ENCODE peak calls at places on chromosomes 6 and 20, in five cellular contexts. G is HAP-1, S is breast epithelium, V is IMR-90, C is WERI-Rb-1. X is an unnamed sample.

GRCh38 chr20:44437497-44437896 is 38.2 kb upstream of the TTPAL start:
- DNase-seq in S (no peak), C (no peak), V (no peak), G (no peak), X (no peak)

GRCh38 chr6:137218917-137219663 is at the start of gene IFNGR1:
- DNase-seq in C (peak; percentile 96), V (peak; percentile 86), G (peak; percentile 86), S (peak; percentile 96), X (peak; percentile 98)

GRCh38 chr6:158474961-158475343 is 84.9 kb upstream of the TMEM181 start:
- DNase-seq in C (peak; percentile 26), S (no peak), V (peak; percentile 65), G (no peak), X (no peak)

GRCh38 chr6:79073888-79074287 is 4.2 kb downstream of the PHIP start:
- DNase-seq in V (no peak), C (no peak), S (no peak), G (no peak), X (no peak)

GRCh38 chr6:42933195-42933594 is 3.9 kb downstream of the CNPY3 start:
- DNase-seq in G (no peak), C (no peak), V (no peak), S (no peak), X (no peak)

GRCh38 chr6:46983007-46983411 is 59.1 kb downstream of the ADGRF1 start:
- DNase-seq in S (no peak), G (no peak), V (no peak), C (no peak), X (no peak)

GRCh38 chr6:125899726-125900182 is 56.8 kb upstream of the HINT3 start:
- DNase-seq in V (no peak), C (peak; percentile 75), G (peak; percentile 70), S (no peak), X (no peak)

GRCh38 chr6:128310061-128310460 is 210.3 kb downstream of the PTPRK start:
- DNase-seq in G (no peak), C (no peak), V (peak; percentile 19), S (no peak), X (no peak)

GRCh38 chr6:92623441-92623840 is 795.9 kb downstream of the EPHA7 start:
- DNase-seq in S (no peak), C (no peak), V (no peak), G (no peak), X (no peak)

GRCh38 chr6:85498596-85499258 is 48.8 kb downstream of the NT5E start:
- DNase-seq in V (peak; percentile 46), S (no peak), C (no peak), G (no peak), X (no peak)

GRCh38 chr6:118524686-118525085 is 23.4 kb upstream of the PLN start:
- DNase-seq in S (no peak), G (no peak), C (no peak), V (no peak), X (no peak)

GRCh38 chr6:133208183-133208755 is 32.9 kb upstream of the EYA4 start:
- DNase-seq in V (peak; percentile 91), S (no peak), C (no peak), G (no peak), X (no peak)

GRCh38 chr20:38152175-38153010 is 12.7 kb downstream of the TGM2 start:
- DNase-seq in G (no peak), V (peak; percentile 73), C (no peak), S (no peak), X (no peak)

GRCh38 chr6:132818404-132819359 is 4.3 kb downstream of the RPS12 start:
- DNase-seq in G (no peak), V (peak; percentile 30), S (no peak), C (no peak), X (no peak)

GRCh38 chr6:4039348-4039747 is 39.6 kb downstream of the FAM217A start:
- DNase-seq in S (no peak), G (no peak), C (no peak), V (no peak), X (no peak)

GRCh38 chr6:137094411-137095008 is 49.7 kb upstream of the IL20RA start:
- DNase-seq in C (peak; percentile 53), G (peak; percentile 84), V (peak; percentile 67), S (no peak), X (peak; percentile 76)

GRCh38 chr6:128932061-128932460 is 49.1 kb downstream of the LAMA2 start:
- DNase-seq in S (no peak), G (peak; percentile 17), C (no peak), V (peak; percentile 61), X (no peak)

GRCh38 chr6:130975325-130975724 is 87.7 kb downstream of the EPB41L2 start:
- DNase-seq in S (no peak), C (no peak), V (peak; percentile 59), G (no peak), X (no peak)

GRCh38 chr6:113009682-113010081 is 662.6 kb downstream of the RFPL4B start:
- DNase-seq in G (no peak), C (no peak), S (no peak), V (peak; percentile 35), X (no peak)

GRCh38 chr6:4778086-4778485 is 1.9 kb downstream of the CDYL start:
- DNase-seq in S (no peak), G (no peak), V (no peak), C (no peak), X (no peak)

GRCh38 chr20:17590245-17590644 is 20.4 kb downstream of the DSTN start:
- DNase-seq in S (no peak), G (no peak), V (no peak), C (no peak), X (no peak)

GRCh38 chr20:24612799-24613775 is 143.7 kb downstream of the SYNDIG1 start:
- DNase-seq in S (no peak), C (no peak), V (peak; percentile 8), G (no peak), X (no peak)

GRCh38 chr6:136403166-136403980 is 113.7 kb upstream of the BCLAF1 start:
- DNase-seq in V (peak; percentile 97), S (no peak), G (no peak), C (no peak), X (peak; percentile 22)

GRCh38 chr6:1464796-1465348 is 75.5 kb downstream of the FOXF2 start:
- DNase-seq in S (no peak), C (no peak), V (no peak), G (no peak), X (no peak)

GRCh38 chr6:79420054-79420453 is 117.2 kb downstream of the LCA5 start:
- DNase-seq in G (no peak), C (no peak), S (no peak), V (no peak), X (no peak)

DNA sequence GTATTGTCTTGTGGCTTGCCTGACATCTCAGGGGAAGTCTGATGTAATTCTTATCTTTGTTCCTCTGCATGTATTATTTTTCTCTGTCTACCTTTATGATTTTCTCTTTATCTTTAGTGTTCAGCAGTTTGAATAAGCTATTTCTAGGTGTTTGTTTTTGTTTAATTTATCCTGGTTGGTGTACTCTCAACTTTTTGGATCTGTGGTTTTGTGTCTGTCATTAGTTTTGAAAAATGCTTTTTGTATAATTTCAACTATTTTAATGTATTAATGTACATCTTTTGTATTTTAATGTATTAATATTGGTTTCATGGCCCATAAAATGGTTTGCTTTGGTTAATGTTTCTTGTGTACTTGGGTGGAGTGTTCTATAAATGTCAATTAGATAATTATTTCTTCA is 15.9 kb upstream of the APCDD1L start:
- DNase-seq in V (no peak), S (no peak), C (no peak), G (no peak), X (no peak)
- H3K9me3 ChIP-seq in V (peaks cover 8% of the 10 kb centered on the region), S (peaks cover 59% of the 10 kb centered on the region), C (peaks cover 16% of the 10 kb centered on the region), G (peaks cover 4% of the 10 kb centered on the region), X (no peaks in the 10 kb centered on the region)

DNA sequence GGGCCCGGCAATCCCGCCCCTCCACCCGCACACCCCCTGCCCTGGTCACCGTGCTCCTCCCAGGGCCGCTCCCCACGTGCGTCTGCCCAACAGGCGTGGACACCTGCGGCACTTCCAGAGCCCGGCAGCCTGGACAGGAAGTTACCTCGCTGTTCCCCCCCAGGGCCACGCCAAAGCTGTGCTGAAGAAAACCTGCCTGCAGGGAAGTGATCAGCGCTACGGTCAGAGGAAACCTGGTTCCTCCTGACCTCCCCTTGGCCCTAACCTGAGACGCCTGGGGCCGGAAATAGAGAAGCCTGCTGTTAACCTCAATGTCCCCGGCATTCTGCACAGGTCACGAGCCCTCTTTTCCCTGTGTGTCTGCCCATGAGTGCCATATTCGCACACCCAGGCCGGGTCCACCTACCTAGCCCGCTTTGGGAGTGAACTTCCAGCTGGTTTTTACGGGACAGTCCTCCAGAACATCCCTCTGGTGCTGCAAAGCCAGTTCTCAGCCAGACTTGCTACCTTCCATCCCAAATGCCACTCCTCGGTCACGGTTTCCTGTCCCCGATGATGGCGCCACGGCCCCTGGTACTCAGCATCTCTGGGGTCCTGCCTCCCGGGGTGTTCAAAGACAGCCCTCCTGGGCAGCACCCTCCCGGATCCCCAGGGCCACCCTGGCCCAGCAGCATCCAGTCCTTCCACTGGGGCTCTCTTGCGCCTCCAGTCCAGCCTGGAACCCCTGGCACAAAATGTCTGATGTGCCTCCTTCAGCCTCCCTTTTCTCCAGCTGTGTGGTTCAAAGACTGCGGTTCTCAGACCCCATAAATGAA is 12.0 kb upstream of the IRF4 start:
- DNase-seq in V (no peak), C (no peak), S (no peak), G (no peak), X (no peak)
- H3K9me3 ChIP-seq in V (peaks cover 17% of the 10 kb centered on the region), C (peaks cover 3% of the 10 kb centered on the region), S (no peaks in the 10 kb centered on the region), G (peaks cover 43% of the 10 kb centered on the region), X (no peaks in the 10 kb centered on the region)

DNA sequence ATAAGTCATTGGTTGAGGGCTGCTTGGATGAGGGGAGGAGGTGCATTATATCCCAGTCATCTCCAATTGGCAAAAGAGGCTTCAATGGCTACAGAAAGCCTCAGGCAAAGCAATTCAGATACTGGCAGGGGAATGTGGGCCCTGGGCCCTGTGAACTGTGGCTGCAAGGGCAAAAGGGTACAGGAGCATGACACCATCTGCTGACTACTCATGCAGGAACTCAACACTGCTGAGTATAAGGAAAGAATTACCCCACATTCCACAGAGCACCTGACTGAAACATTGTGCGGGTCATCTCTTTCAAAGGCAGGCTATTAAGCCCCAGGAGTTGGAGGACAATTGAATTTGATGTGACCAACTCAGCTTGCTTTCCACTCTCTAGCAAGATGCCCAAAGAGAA is 92.1 kb upstream of the SPTLC3 start:
- DNase-seq in V (no peak), S (no peak), G (no peak), C (no peak), X (no peak)
- H3K9me3 ChIP-seq in V (no peaks in the 10 kb centered on the region), S (no peaks in the 10 kb centered on the region), G (peaks cover 2% of the 10 kb centered on the region), C (no peaks in the 10 kb centered on the region), X (no peaks in the 10 kb centered on the region)

GRCh38 chr20:55667024-55667423 is 338.3 kb downstream of the CBLN4 start:
- DNase-seq in G (no peak), V (no peak), S (no peak), C (no peak), X (no peak)
- H3K9me3 ChIP-seq in G (no peaks in the 10 kb centered on the region), V (peaks cover 19% of the 10 kb centered on the region), S (no peaks in the 10 kb centered on the region), C (no peaks in the 10 kb centered on the region), X (no peaks in the 10 kb centered on the region)

GRCh38 chr6:170107606-170108222 is 183.2 kb downstream of the DLL1 start:
- DNase-seq in G (no peak), S (peak; percentile 27), V (no peak), C (no peak), X (peak; percentile 11)
- H3K9me3 ChIP-seq in G (no peaks in the 10 kb centered on the region), S (no peaks in the 10 kb centered on the region), V (peaks cover 28% of the 10 kb centered on the region), C (no peaks in the 10 kb centered on the region), X (no peaks in the 10 kb centered on the region)

DNA sequence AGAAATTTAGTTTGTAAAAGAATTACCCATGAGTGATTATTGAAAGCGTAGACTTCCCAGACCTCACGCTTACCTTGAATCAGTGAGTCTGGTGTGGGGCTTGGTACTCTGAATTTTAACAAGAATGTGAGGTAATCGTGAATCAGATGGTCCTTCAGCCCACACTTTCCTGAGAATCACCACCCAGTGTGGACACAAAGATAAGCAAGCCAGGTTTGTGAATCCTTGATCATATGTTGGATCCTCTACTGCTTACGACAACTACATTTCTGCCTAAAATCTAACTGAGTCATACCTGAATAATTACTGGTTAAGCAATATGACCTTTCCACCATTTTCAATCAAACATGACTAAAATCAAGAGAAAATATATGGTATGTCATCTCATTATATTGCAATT is 589.3 kb downstream of the TFAP2A start:
- DNase-seq in C (no peak), S (no peak), G (no peak), V (peak; percentile 11), X (no peak)
- H3K9me3 ChIP-seq in C (no peaks in the 10 kb centered on the region), S (no peaks in the 10 kb centered on the region), G (no peaks in the 10 kb centered on the region), V (no peaks in the 10 kb centered on the region), X (no peaks in the 10 kb centered on the region)